ENCODE peak calls at places on chromosomes 5 and 9, in eight cellular contexts. S, K, L, C, B, F, M and U are unnamed samples.

GRCh38 chr9:28031521-28032177 is 458.4 kb upstream of the C9orf72 start:
- DNase-seq in S (no peak), K (no peak), L (no peak), C (no peak), B (no peak), F (no peak), M (no peak), U (no peak)

GRCh38 chr5:130350131-130350530 is 445.9 kb downstream of the CHSY3 start:
- DNase-seq in S (no peak), K (no peak), L (no peak), C (no peak), B (no peak), F (no peak), M (no peak), U (no peak)

GRCh38 chr5:16866795-16867584 is 69.1 kb downstream of the MYO10 start:
- DNase-seq in S (peak; percentile 60), K (peak; percentile 72), L (no peak), C (no peak), B (no peak), F (peak; percentile 79), M (peak; percentile 65), U (no peak)

GRCh38 chr5:89686081-89686765 is 723.3 kb downstream of the CETN3 start:
- DNase-seq in S (no peak), K (no peak), L (no peak), C (no peak), B (no peak), F (no peak), M (no peak), U (no peak)

GRCh38 chr9:114348906-114349482 is 19.3 kb downstream of the ORM2 start:
- DNase-seq in S (peak; percentile 83), K (peak; percentile 99), L (peak; percentile 93), C (peak; percentile 48), B (peak; percentile 95), F (no peak), M (peak; percentile 93), U (peak; percentile 81)

GRCh38 chr5:32639943-32640342 is 54.6 kb downstream of the SUB1 start:
- DNase-seq in S (no peak), K (no peak), L (no peak), C (no peak), B (no peak), F (no peak), M (peak; percentile 78), U (no peak)

GRCh38 chr5:75496026-75496425 is 15.4 kb downstream of the CERT1 start:
- DNase-seq in S (no peak), K (no peak), L (no peak), C (no peak), B (no peak), F (no peak), M (no peak), U (no peak)

GRCh38 chr9:137323531-137324331 is 21.7 kb upstream of the NRARP start:
- DNase-seq in S (peak; percentile 48), K (no peak), L (no peak), C (no peak), B (peak; percentile 56), F (no peak), M (peak; percentile 59), U (no peak)

GRCh38 chr5:139878093-139878492 is 82.5 kb downstream of the PSD2 start:
- DNase-seq in S (no peak), K (no peak), L (no peak), C (no peak), B (no peak), F (no peak), M (no peak), U (no peak)

GRCh38 chr5:146993876-146994530 is 115.4 kb upstream of the PPP2R2B start:
- DNase-seq in S (no peak), K (no peak), L (no peak), C (no peak), B (no peak), F (no peak), M (no peak), U (no peak)

GRCh38 chr5:7269591-7270274 is 126.2 kb upstream of the ADCY2 start:
- DNase-seq in S (no peak), K (no peak), L (no peak), C (no peak), B (no peak), F (no peak), M (no peak), U (no peak)

GRCh38 chr9:90095682-90096081 is 490.9 kb downstream of the GADD45G start:
- DNase-seq in S (no peak), K (no peak), L (no peak), C (no peak), B (no peak), F (no peak), M (no peak), U (no peak)

GRCh38 chr9:25861416-25861815 is 183.2 kb upstream of the TUSC1 start:
- DNase-seq in S (no peak), K (no peak), L (no peak), C (no peak), B (no peak), F (no peak), M (no peak), U (no peak)

GRCh38 chr9:87227456-87227855 is 270.2 kb upstream of the DAPK1 start:
- DNase-seq in S (no peak), K (no peak), L (no peak), C (no peak), B (no peak), F (no peak), M (no peak), U (no peak)

GRCh38 chr9:93815135-93815534 is 140.0 kb downstream of the BARX1 start:
- DNase-seq in S (no peak), K (no peak), L (no peak), C (no peak), B (no peak), F (no peak), M (no peak), U (no peak)

DNA sequence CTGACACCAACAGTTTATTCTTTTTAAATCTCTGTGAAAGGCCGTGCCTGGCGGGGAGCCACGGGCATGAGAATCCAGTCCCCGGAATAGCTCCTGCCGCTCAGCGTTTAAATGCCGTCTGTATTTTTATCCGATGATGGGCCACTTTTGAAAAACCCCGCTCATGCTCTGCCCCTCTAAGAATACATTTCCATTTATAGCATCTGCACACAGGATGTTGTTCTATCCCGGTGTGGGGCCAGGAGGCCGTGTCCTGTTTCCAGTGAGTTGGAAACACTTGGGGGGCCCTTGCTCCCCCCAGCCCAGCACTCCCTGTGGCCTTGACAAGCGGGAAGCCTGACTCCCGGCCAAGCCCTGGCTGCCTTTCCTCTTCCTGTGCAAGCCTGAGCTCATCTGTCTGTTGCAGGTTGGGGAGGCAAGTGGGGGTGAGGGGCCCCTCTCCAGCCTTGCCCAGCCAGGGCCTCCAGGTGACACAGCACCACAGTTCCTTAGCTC is 39.0 kb downstream of the ERGIC1 start:
- DNase-seq in S (no peak), K (peak; percentile 64), L (peak; percentile 86), C (peak; percentile 94), B (peak; percentile 97), F (no peak), M (peak; percentile 96), U (no peak)
- H3K4me1 ChIP-seq in S (no peaks in the 10 kb centered on the region), K (peaks cover 47% of the 10 kb centered on the region), L (peaks cover 73% of the 10 kb centered on the region), C (peaks cover 65% of the 10 kb centered on the region), B (no peaks in the 10 kb centered on the region), F (peaks cover 79% of the 10 kb centered on the region), M (peaks cover 34% of the 10 kb centered on the region), U (peaks cover 14% of the 10 kb centered on the region)

GRCh38 chr5:123546657-123547056 is 34.7 kb downstream of the CSNK1G3 start:
- DNase-seq in S (no peak), K (peak; percentile 17), L (no peak), C (no peak), B (no peak), F (no peak), M (no peak), U (no peak)

GRCh38 chr5:123543438-123543837 is 31.5 kb downstream of the CSNK1G3 start:
- DNase-seq in S (no peak), K (no peak), L (no peak), C (no peak), B (no peak), F (no peak), M (no peak), U (no peak)

GRCh38 chr5:123540534-123540933 is 28.6 kb downstream of the CSNK1G3 start:
- DNase-seq in S (no peak), K (no peak), L (no peak), C (no peak), B (no peak), F (no peak), M (no peak), U (no peak)

GRCh38 chr5:123549256-123549904 is 37.4 kb downstream of the CSNK1G3 start:
- DNase-seq in S (no peak), K (no peak), L (no peak), C (no peak), B (no peak), F (no peak), M (no peak), U (no peak)

DNA sequence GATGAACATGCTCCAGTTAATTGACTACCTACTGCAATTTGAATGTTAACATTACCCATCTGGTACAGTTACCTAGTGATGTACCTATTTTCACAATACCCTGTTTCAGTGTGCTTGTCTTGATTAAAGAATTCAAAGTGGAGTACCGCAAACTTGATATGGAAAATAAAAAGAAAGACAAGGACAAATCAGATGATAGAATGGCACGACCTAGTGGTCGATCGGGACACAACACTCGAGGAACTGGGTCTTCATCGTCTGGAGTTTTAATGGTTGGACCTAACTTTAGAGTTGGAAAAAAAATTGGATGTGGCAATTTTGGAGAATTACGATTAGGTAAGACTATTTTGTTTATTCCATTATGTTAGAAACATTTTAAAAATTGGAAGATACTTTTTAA is 33.5 kb downstream of the CSNK1G3 start:
- DNase-seq in S (no peak), K (no peak), L (no peak), C (no peak), B (no peak), F (no peak), M (no peak), U (no peak)
- TF ChIP-seq CTCF in S (peak; percentile 29), K (peak; percentile 29), L (peak; percentile 5), C (peak; percentile 36), B (no peak), F (no peak), M (no peak), U (peak; percentile 50)

GRCh38 chr5:175658299-175659145 is 651 bp downstream of the HRH2 start:
- DNase-seq in S (no peak), K (no peak), L (no peak), C (peak; percentile 49), B (no peak), F (peak; percentile 35), M (no peak), U (no peak)
- H3K4me1 ChIP-seq in S (no peaks in the 10 kb centered on the region), K (no peaks in the 10 kb centered on the region), L (no peaks in the 10 kb centered on the region), C (peaks cover 3% of the 10 kb centered on the region), B (no peaks in the 10 kb centered on the region), F (peaks cover 30% of the 10 kb centered on the region), M (no peaks in the 10 kb centered on the region), U (peaks cover 6% of the 10 kb centered on the region)

DNA sequence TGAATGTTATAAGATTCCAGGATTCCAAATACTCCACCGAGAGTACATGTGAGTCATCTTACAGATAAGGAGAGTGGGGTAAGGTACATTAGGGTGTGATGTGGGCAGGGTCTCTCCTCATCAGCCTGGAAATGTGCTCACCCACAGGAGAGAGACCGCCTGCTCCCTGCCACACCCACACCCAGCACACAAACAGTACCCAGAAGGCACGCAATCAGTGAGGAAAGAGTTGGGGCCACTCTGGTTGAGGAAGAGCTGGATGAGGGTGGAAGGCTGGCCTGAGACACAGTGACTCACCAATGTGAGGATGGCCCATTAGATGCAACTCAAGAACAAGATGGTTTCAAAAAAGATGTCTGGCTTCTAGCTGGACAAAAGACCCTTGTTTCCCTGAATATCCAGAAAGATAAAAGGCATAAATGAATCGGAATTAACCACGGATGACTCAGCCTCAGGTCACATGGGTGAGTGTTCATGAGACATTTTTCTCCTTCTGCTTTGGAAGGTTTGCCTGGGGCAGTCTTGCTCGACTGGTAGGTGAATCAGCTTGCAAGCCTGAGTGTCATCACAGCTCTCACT is 51.1 kb upstream of the LHFPL2 start:
- DNase-seq in S (no peak), K (peak; percentile 97), L (peak; percentile 27), C (no peak), B (no peak), F (peak; percentile 57), M (no peak), U (peak; percentile 60)
- TF ChIP-seq CTCF in S (no peak), K (no peak), L (no peak), C (no peak), B (no peak), F (no peak), M (no peak), U (no peak)